ENCODE peak calls at places on chromosome 12, in six cellular contexts. E, Y, C, N, P and M are unnamed samples.

GRCh38 chr12:58313091-58313855 is 371.9 kb downstream of the ATP23 start:
- DNase-seq in E (no peak), Y (no peak), C (no peak), N (no peak), P (no peak), M (no peak)

GRCh38 chr12:65916991-65917676 is 92.9 kb downstream of the HMGA2 start:
- DNase-seq in E (no peak), Y (no peak), C (no peak), N (no peak), P (no peak), M (no peak)

GRCh38 chr12:69338120-69338859 is 9.9 kb upstream of the LYZ start:
- DNase-seq in E (no peak), Y (no peak), C (no peak), N (no peak), P (peak; percentile 77), M (peak; percentile 92)

GRCh38 chr12:89433634-89434033 is 81.3 kb upstream of the DUSP6 start:
- DNase-seq in E (no peak), Y (no peak), C (no peak), N (no peak), P (no peak), M (no peak)

GRCh38 chr12:115879354-115879753 is 398.1 kb downstream of the MED13L start:
- DNase-seq in E (no peak), Y (no peak), C (no peak), N (no peak), P (no peak), M (no peak)

GRCh38 chr12:43969882-43970281 is 134.0 kb downstream of the TMEM117 start:
- DNase-seq in E (no peak), Y (no peak), C (no peak), N (no peak), P (no peak), M (no peak)

GRCh38 chr12:47080725-47081502 is 1.2 kb upstream of the AMIGO2 start:
- DNase-seq in E (no peak), Y (peak; percentile 64), C (no peak), N (no peak), P (no peak), M (peak; percentile 47)

GRCh38 chr12:91023326-91024004 is 18.7 kb upstream of the EPYC start:
- DNase-seq in E (no peak), Y (no peak), C (no peak), N (no peak), P (no peak), M (no peak)

GRCh38 chr12:100799770-100800169 is 5.2 kb downstream of the ANO4 start:
- DNase-seq in E (no peak), Y (no peak), C (no peak), N (no peak), P (no peak), M (no peak)

GRCh38 chr12:89247962-89248361 is 104.3 kb downstream of the DUSP6 start:
- DNase-seq in E (no peak), Y (no peak), C (peak; percentile 11), N (no peak), P (no peak), M (no peak)

GRCh38 chr12:69884386-69884785 is 59.4 kb downstream of the MYRFL start:
- DNase-seq in E (no peak), Y (no peak), C (no peak), N (no peak), P (no peak), M (no peak)

GRCh38 chr12:24534632-24535031 is 414.3 kb downstream of the BCAT1 start:
- DNase-seq in E (no peak), Y (no peak), C (no peak), N (no peak), P (no peak), M (no peak)

GRCh38 chr12:4276524-4277204 is 3.1 kb downstream of the CCND2 start:
- DNase-seq in E (peak; percentile 90), Y (peak; percentile 90), C (peak; percentile 84), N (peak; percentile 78), P (peak; percentile 85), M (peak; percentile 89)

GRCh38 chr12:29212682-29213397 is 63.8 kb downstream of the FAR2 start:
- DNase-seq in E (no peak), Y (no peak), C (no peak), N (no peak), P (no peak), M (no peak)

GRCh38 chr12:32609966-32610365 is 69.1 kb upstream of the DNM1L start:
- DNase-seq in E (no peak), Y (no peak), C (no peak), N (no peak), P (no peak), M (no peak)

GRCh38 chr12:51817027-51817953 is 31.2 kb downstream of the FIGNL2 start:
- DNase-seq in E (no peak), Y (no peak), C (no peak), N (no peak), P (no peak), M (no peak)

GRCh38 chr12:25615119-25615518 is 62.0 kb upstream of the LMNTD1 start:
- DNase-seq in E (no peak), Y (peak; percentile 62), C (no peak), N (no peak), P (no peak), M (no peak)

GRCh38 chr12:51373222-51373621 is 18.0 kb downstream of the GALNT6 start:
- DNase-seq in E (no peak), Y (no peak), C (no peak), N (no peak), P (no peak), M (no peak)

GRCh38 chr12:107394693-107395092 is 290.9 kb upstream of the PWP1 start:
- DNase-seq in E (no peak), Y (no peak), C (no peak), N (no peak), P (no peak), M (no peak)

GRCh38 chr12:109928058-109928656 is 28.1 kb downstream of the TCHP start:
- DNase-seq in E (no peak), Y (no peak), C (no peak), N (no peak), P (no peak), M (no peak)

GRCh38 chr12:108367436-108367835 is 28.3 kb upstream of the CMKLR1 start:
- DNase-seq in E (no peak), Y (no peak), C (no peak), N (no peak), P (no peak), M (peak; percentile 97)

GRCh38 chr12:65892905-65893304 is 68.6 kb downstream of the HMGA2 start:
- DNase-seq in E (no peak), Y (no peak), C (no peak), N (no peak), P (no peak), M (no peak)

GRCh38 chr12:55840581-55841351 is 2.0 kb downstream of the MMP19 start:
- DNase-seq in E (no peak), Y (no peak), C (no peak), N (no peak), P (no peak), M (no peak)

GRCh38 chr12:110694330-110694891 is 5.5 kb upstream of the HVCN1 start:
- DNase-seq in E (no peak), Y (peak; percentile 37), C (peak; percentile 78), N (no peak), P (no peak), M (no peak)

GRCh38 chr12:12723681-12724420 is 6.7 kb downstream of the CDKN1B start:
- DNase-seq in E (peak; percentile 71), Y (peak; percentile 47), C (peak; percentile 76), N (no peak), P (no peak), M (peak; percentile 30)

GRCh38 chr12:30822385-30823139 is 67.8 kb upstream of the CAPRIN2 start:
- DNase-seq in E (peak; percentile 79), Y (no peak), C (peak; percentile 33), N (no peak), P (no peak), M (no peak)

GRCh38 chr12:32896438-32897275 is at the start of gene PKP2:
- DNase-seq in E (peak; percentile 83), Y (peak; percentile 75), C (peak; percentile 96), N (no peak), P (peak; percentile 80), M (no peak)

GRCh38 chr12:49982246-49983229 is 9.8 kb downstream of the AQP6 start:
- DNase-seq in E (no peak), Y (peak; percentile 45), C (no peak), N (no peak), P (no peak), M (no peak)

GRCh38 chr12:14619731-14620501 is 52.2 kb upstream of the PLBD1 start:
- DNase-seq in E (no peak), Y (no peak), C (no peak), N (no peak), P (no peak), M (no peak)

GRCh38 chr12:124828264-124829007 is 35.2 kb downstream of the SCARB1 start:
- DNase-seq in E (no peak), Y (no peak), C (no peak), N (no peak), P (peak; percentile 87), M (no peak)

GRCh38 chr12:57320639-57321038 is 69.7 kb upstream of the STAC3 start:
- DNase-seq in E (no peak), Y (no peak), C (no peak), N (no peak), P (no peak), M (no peak)

GRCh38 chr12:30440826-30441602 is 254.7 kb downstream of the IPO8 start:
- DNase-seq in E (no peak), Y (peak; percentile 41), C (peak; percentile 42), N (no peak), P (peak; percentile 52), M (no peak)

GRCh38 chr12:93894391-93895095 is 217.4 kb downstream of the CRADD start:
- DNase-seq in E (peak; percentile 37), Y (no peak), C (peak; percentile 38), N (no peak), P (no peak), M (peak; percentile 52)

DNA sequence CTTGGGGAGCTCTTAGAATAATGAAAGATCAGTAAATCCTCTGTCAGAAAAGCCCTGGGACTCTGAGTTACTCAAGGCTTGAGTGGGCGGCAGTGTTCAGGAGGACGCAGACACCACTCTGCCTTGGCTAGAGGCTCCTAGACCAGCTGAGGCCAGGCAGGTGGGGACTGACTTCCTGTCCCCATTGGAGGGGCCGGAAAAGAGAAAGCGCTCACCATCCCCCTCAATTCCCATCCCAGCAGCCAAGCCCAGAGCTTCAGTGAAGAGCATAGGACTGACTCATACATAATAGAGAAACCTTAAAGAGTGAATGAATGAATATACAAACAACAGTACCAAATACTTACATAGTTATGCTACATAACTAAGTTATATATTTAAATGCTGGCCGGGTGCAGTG is 62.0 kb downstream of the PLEKHG7 start:
- DNase-seq in E (no peak), Y (peak; percentile 10), C (no peak), N (no peak), P (no peak), M (no peak)
- TF ChIP-seq GABPA in E (no peak), Y (no peak), C (no peak), N (no peak), P (no peak), M (no peak)

GRCh38 chr12:16197600-16197999 is 79.9 kb downstream of the SLC15A5 start:
- DNase-seq in E (no peak), Y (no peak), C (no peak), N (no peak), P (no peak), M (no peak)
- TF ChIP-seq GABPA in E (no peak), Y (no peak), C (no peak), N (no peak), P (no peak), M (no peak)

GRCh38 chr12:76346236-76346635 is 2.0 kb downstream of the BBS10 start:
- DNase-seq in E (no peak), Y (no peak), C (no peak), N (no peak), P (no peak), M (no peak)
- TF ChIP-seq GABPA in E (no peak), Y (no peak), C (no peak), N (no peak), P (no peak), M (no peak)

GRCh38 chr12:2683283-2684025 is 111.3 kb upstream of the FKBP4 start:
- DNase-seq in E (no peak), Y (no peak), C (no peak), N (no peak), P (no peak), M (no peak)
- TF ChIP-seq GABPA in E (no peak), Y (no peak), C (no peak), N (no peak), P (no peak), M (no peak)